ENCODE peak calls at places on chromosomes 5 and 9, in six cellular contexts. M is SK-N-SH, O is MM.1S, B is OCI-LY7, V is PC-3, Y is GM23248. J is an unnamed sample.

GRCh38 chr5:78600656-78601452 is 47.7 kb downstream of the LHFPL2 start:
- DNase-seq in Y (peak; percentile 86), B (no peak), M (no peak), V (peak; percentile 41), O (no peak), J (no peak)

GRCh38 chr9:7560669-7561305 is 238.8 kb downstream of the DMAC1 start:
- DNase-seq in B (no peak), O (no peak), V (no peak), Y (no peak), M (no peak), J (no peak)

GRCh38 chr5:150469718-150470470 is 20.4 kb upstream of the RPS14 start:
- DNase-seq in Y (peak; percentile 98), B (no peak), O (no peak), V (peak; percentile 89), M (no peak), J (peak; percentile 96)

GRCh38 chr9:105466898-105467455 is 19.1 kb downstream of the FSD1L start:
- DNase-seq in Y (peak; percentile 47), V (no peak), O (no peak), M (no peak), B (no peak), J (no peak)

GRCh38 chr5:176679365-176680225 is 32.3 kb downstream of the TSPAN17 start:
- DNase-seq in Y (peak; percentile 19), O (no peak), B (no peak), V (no peak), M (no peak), J (no peak)

GRCh38 chr5:176364765-176365662 is at the start of gene ARL10:
- DNase-seq in O (no peak), B (no peak), V (no peak), Y (peak; percentile 68), M (peak; percentile 91), J (no peak)

GRCh38 chr9:5608298-5609254 is 20.3 kb upstream of the RIC1 start:
- DNase-seq in O (peak; percentile 45), V (no peak), Y (peak; percentile 40), B (peak; percentile 41), M (no peak), J (no peak)

GRCh38 chr9:88991066-88992030 is at the start of gene S1PR3:
- DNase-seq in M (peak; percentile 94), Y (peak; percentile 71), V (peak; percentile 36), B (peak; percentile 17), O (no peak), J (no peak)

GRCh38 chr5:176535101-176535654 is 2.0 kb downstream of the RNF44 start:
- DNase-seq in Y (peak; percentile 56), O (no peak), V (peak; percentile 19), M (no peak), B (peak; percentile 76), J (no peak)

DNA sequence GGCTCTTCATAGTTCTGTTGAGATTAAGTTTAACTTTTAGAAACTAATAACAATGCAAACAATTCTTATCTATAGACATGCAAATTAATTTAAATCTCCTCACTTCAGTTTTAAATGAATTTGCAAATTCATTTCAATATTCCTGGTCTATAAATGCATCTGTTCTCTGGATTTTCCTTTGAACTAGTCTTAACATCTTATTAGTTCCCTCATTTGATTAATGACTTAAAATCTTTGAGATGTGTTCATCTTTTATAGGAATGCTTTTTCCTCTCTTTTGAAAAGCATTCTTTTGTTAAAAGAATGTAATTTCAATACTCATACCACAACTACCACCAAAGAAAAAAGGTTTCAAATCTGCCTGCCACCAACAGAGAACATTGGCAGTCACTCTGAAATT is 169.4 kb downstream of the RASEF start:
- DNase-seq in M (no peak), V (no peak), O (no peak), B (no peak), Y (no peak), J (no peak)
- H3K9me2 ChIP-seq in M (no peaks in the 10 kb centered on the region), V (no peaks in the 10 kb centered on the region), O (no peaks in the 10 kb centered on the region), B (no peaks in the 10 kb centered on the region), Y (no peaks in the 10 kb centered on the region), J (no peaks in the 10 kb centered on the region)

GRCh38 chr5:116914869-116915504 is 340.4 kb upstream of the SEMA6A start:
- DNase-seq in M (no peak), B (no peak), V (no peak), Y (no peak), O (no peak), J (no peak)
- H3K9me2 ChIP-seq in M (no peaks in the 10 kb centered on the region), B (no peaks in the 10 kb centered on the region), V (no peaks in the 10 kb centered on the region), Y (no peaks in the 10 kb centered on the region), O (no peaks in the 10 kb centered on the region), J (no peaks in the 10 kb centered on the region)

DNA sequence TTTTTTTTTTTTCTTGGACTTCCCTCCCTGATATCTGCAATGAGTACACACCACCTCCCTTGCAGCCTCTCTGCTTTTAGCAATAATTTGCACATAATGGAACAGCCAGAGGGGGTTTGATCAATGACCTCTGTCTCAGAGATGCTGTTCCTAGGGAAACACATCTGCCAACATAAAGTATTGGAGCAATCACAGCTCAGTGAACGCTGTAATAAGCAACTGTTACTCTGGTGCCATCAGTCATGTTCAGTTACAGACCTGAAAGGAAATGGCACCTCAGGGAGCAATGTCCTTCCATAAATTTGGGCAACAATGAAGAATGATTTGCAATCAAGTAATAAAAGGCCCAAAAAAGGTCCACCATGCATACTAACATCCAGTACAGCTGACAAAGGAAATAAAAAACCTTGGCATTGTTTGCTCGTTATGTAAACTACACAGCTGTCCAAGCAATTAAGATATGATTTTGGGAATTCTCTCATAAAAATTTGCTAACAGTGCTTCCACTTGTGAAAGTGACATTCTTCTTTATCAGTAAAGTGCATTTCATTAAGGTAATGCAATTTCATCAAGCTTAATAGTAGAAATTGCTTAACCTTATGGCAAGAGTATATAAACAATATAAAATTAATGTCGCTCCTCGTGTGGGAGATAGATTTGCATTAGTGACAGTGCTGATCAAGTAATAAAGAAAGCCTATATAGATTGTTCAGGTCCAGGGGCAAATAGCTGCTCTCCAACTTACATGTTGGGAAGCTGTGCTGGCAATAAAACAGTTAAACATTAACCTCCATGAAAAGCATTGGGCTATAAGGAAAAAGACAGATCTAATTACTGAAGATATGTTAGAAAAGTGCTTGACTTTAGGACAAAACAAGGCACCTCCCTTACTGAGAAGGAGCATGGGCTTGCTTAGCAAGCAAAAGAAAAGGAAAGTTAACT is 167.7 kb downstream of the RASEF start:
- DNase-seq in V (no peak), O (no peak), M (peak; percentile 41), Y (no peak), B (no peak), J (no peak)
- H3K9me2 ChIP-seq in V (no peaks in the 10 kb centered on the region), O (no peaks in the 10 kb centered on the region), M (no peaks in the 10 kb centered on the region), Y (no peaks in the 10 kb centered on the region), B (no peaks in the 10 kb centered on the region), J (no peaks in the 10 kb centered on the region)

DNA sequence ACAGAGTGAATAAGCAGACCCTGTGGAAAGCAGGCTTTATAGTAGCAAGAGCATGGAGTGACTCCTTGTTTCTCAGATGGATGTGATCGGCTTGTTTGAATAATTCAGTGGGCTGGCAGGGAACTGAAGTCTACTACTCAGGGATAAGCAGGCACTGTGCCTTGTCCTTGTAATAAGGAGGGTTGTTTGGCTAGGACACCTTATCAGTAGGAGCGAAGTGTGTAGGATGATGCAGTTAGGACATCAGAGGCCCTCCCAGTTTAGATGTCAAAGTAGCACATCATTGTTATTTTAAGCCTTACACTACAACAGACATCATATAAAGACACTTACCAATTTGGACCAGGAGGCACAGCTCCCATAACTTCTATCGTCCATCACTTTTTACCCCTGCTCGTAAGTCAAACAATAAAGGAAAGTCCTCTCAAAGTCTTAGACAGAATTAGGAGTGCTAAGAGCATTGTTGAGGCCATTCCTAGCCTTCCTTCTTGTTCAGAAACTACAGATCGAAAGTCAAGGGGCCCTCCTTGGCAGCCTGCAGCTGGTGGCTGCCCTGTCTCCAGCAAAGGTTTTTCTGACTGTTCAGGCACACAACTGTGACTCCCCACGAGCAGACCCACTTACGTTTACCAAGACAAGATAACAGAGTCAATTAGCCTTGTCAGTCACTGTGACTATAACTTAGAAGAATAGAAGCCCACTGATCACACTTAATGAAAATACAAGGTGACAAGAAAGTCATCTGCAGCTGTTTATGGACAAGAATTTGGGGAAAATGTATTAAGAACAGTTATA is 218.6 kb downstream of the SNX18 start:
- DNase-seq in O (peak; percentile 71), M (no peak), Y (no peak), B (no peak), V (no peak), J (no peak)
- H3K9me2 ChIP-seq in O (no peaks in the 10 kb centered on the region), M (no peaks in the 10 kb centered on the region), Y (no peaks in the 10 kb centered on the region), B (no peaks in the 10 kb centered on the region), V (no peaks in the 10 kb centered on the region), J (no peaks in the 10 kb centered on the region)

GRCh38 chr9:137367506-137368430 is 55.2 kb downstream of the EXD3 start:
- DNase-seq in V (no peak), B (no peak), O (no peak), M (no peak), Y (no peak), J (no peak)

GRCh38 chr9:137365056-137365455 is 57.9 kb downstream of the EXD3 start:
- DNase-seq in M (no peak), B (no peak), Y (no peak), O (no peak), V (no peak), J (no peak)

GRCh38 chr9:137366445-137366810 is 56.5 kb downstream of the EXD3 start:
- DNase-seq in B (no peak), Y (no peak), V (no peak), M (no peak), O (no peak), J (no peak)

GRCh38 chr9:137366891-137367381 is 56.0 kb downstream of the EXD3 start:
- DNase-seq in M (no peak), B (no peak), Y (no peak), O (no peak), V (no peak), J (no peak)

DNA sequence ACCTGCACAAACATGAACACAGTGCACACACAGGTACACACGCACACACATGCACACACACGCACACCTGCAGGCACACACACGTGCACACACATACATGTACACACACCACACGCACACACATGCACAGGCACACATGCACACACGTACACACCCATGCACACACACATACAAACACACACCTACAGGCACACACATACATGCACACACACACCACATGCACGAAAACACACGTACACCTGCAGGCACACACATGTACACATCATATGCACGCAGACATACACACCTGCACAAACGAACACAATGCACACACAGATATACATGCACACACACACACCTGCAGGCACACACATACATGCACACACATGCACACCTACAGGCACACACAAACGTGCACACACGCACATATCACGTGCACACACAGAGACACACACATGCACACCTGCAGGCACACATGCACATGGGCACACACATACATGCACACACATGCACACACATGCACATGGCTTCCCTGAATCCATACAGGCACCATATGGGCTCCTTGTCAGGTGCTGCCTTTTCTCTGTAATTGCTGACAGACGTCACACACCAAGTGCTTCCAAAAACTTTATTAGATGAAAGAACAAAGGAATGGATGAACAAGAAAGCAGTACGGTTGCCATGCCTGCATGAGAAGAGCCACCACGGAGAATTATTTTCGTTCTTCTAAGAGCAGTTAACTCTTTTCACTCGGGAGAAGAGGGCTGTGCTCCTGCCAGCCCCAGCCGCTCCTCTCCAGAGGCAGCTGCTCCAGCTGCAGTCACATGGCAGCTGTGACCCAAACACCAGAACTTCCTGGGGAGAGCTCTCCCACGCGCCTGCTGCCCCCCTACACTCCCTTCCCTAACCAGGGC is 57.2 kb downstream of the EXD3 start:
- DNase-seq in V (no peak), M (no peak), Y (no peak), O (no peak), B (no peak), J (no peak)
- H3K9me2 ChIP-seq in V (no peaks in the 10 kb centered on the region), M (no peaks in the 10 kb centered on the region), Y (no peaks in the 10 kb centered on the region), O (no peaks in the 10 kb centered on the region), B (no peaks in the 10 kb centered on the region), J (no peaks in the 10 kb centered on the region)

DNA sequence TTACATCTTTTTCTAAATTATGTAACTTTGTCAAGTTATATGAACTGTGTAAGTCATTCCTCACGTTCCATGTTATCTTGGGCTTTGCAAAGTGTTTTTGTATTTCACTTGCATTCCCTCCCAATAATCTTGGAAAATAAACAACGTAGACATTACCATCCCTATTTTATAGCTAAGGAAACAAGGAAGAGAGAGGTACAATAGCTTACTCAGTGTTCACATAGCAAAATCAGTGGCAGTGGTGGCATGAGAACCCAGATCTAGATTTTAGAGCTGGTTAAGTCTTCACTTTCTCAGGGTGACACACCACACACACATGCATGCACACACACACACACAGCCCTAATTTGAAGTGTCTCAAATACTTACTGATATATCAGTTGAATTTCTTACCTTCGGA is 34.1 kb downstream of the NSA2 start:
- DNase-seq in Y (no peak), O (no peak), M (no peak), V (no peak), B (no peak), J (no peak)
- H3K9me2 ChIP-seq in Y (no peaks in the 10 kb centered on the region), O (no peaks in the 10 kb centered on the region), M (no peaks in the 10 kb centered on the region), V (no peaks in the 10 kb centered on the region), B (no peaks in the 10 kb centered on the region), J (peaks cover 4% of the 10 kb centered on the region)